ENCODE peak calls at places on chromosome X, in seven cellular contexts. V is substantia nigra; M is T-cell; E is C1 segment of cervical spinal cord; H is iPS-NIHi11; K is foreskin fibroblast; F is stimulated activated CD8-positive, alpha-beta memory T cell treated with anti-CD3 and anti-CD28 coated beads, Interleukin-4, amount 100 ng/mL, for 4 hours. J is an unnamed sample.

GRCh38 chrX:12984629-12985303 is 9.9 kb downstream of the TMSB4X start:
- DNase-seq in V (no peak), M (no peak), E (no peak), H (no peak), K (peak; percentile 37), F (no peak), J (no peak)

GRCh38 chrX:43315622-43316021 is 340.5 kb upstream of the MAOA start:
- DNase-seq in V (no peak), M (no peak), E (no peak), H (no peak), K (no peak), F (no peak), J (no peak)

GRCh38 chrX:25198891-25199290 is 183.1 kb upstream of the ARX start:
- DNase-seq in V (no peak), M (no peak), E (no peak), H (no peak), K (peak; percentile 45), F (no peak), J (no peak)

GRCh38 chrX:43557792-43558191 is 98.3 kb upstream of the MAOA start:
- DNase-seq in V (peak; percentile 9), M (peak; percentile 48), E (no peak), H (peak; percentile 41), K (peak; percentile 73), F (peak; percentile 14), J (peak; percentile 52)

GRCh38 chrX:111283446-111283845 is 13.2 kb upstream of the CAPN6 start:
- DNase-seq in V (no peak), M (no peak), E (no peak), H (no peak), K (no peak), F (no peak), J (no peak)

GRCh38 chrX:63747331-63747730 is 37.7 kb downstream of the ARHGEF9 start:
- DNase-seq in V (no peak), M (no peak), E (no peak), H (no peak), K (peak; percentile 70), F (no peak), J (no peak)

GRCh38 chrX:103780701-103781402 is 4.2 kb downstream of the PLP1 start:
- DNase-seq in V (peak; percentile 50), M (no peak), E (peak; percentile 24), H (no peak), K (no peak), F (no peak), J (no peak)

GRCh38 chrX:97109730-97110129 is 226.0 kb downstream of the RPA4 start:
- DNase-seq in V (no peak), M (no peak), E (no peak), H (no peak), K (no peak), F (no peak), J (no peak)